ENCODE peak calls at places on chromosomes 11 and 22, in nine cellular contexts. Y is adrenal gland, Z is fibroblast of the aortic adventitia, T is dorsolateral prefrontal cortex, V is endothelial cell, I is fibroblast of lung, Q is fibroblast of pulmonary artery, P is epithelial cell of esophagus, D is H9. M is an unnamed sample.

GRCh38 chr11:69377029-69377952 is 83.3 kb downstream of the MYEOV start:
- DNase-seq in T (no peak), I (no peak), D (no peak), P (peak; percentile 94), Z (no peak), Y (no peak), V (no peak), Q (no peak), M (no peak)

GRCh38 chr11:77379253-77379652 is 77.8 kb upstream of the GDPD4 start:
- DNase-seq in D (no peak), I (peak; percentile 73), Z (no peak), Y (no peak), P (peak; percentile 36), V (no peak), T (no peak), Q (peak; percentile 28), M (no peak)

GRCh38 chr22:27194096-27194748 is 536.8 kb downstream of the MIAT start:
- DNase-seq in Q (no peak), V (no peak), Y (no peak), I (no peak), Z (no peak), D (no peak), P (peak; percentile 70), T (no peak), M (no peak)

GRCh38 chr11:105092255-105093239 is 47.0 kb downstream of the CARD18 start:
- DNase-seq in P (peak; percentile 73), I (peak; percentile 14), Y (no peak), V (no peak), Z (peak; percentile 32), D (no peak), T (no peak), Q (no peak), M (no peak)

GRCh38 chr22:39003165-39003638 is 10.9 kb upstream of the APOBEC3C start:
- DNase-seq in Q (peak; percentile 89), V (peak; percentile 76), P (peak; percentile 84), D (peak; percentile 91), Z (peak; percentile 92), T (peak; percentile 37), Y (peak; percentile 87), I (peak; percentile 82), M (peak; percentile 70)

GRCh38 chr11:76787911-76788596 is 4.9 kb downstream of the TSKU start:
- DNase-seq in V (no peak), T (no peak), Q (peak; percentile 56), D (no peak), P (peak; percentile 85), Z (peak; percentile 64), Y (peak; percentile 44), I (no peak), M (no peak)

GRCh38 chr22:30671071-30671470 is 3.4 kb upstream of the DUSP18 start:
- DNase-seq in D (no peak), Q (no peak), T (no peak), V (no peak), Y (no peak), I (no peak), P (no peak), Z (no peak), M (no peak)

GRCh38 chr22:48209473-48210271 is 1447.2 kb downstream of the TBC1D22A start:
- DNase-seq in V (no peak), D (no peak), Y (no peak), Z (no peak), Q (no peak), I (no peak), P (no peak), T (no peak), M (no peak)

GRCh38 chr11:112302226-112302868 is 41.7 kb upstream of the PLET1 start:
- DNase-seq in V (no peak), I (peak; percentile 23), P (no peak), D (no peak), T (no peak), Z (peak; percentile 52), Y (no peak), Q (peak; percentile 28), M (no peak)

GRCh38 chr11:129247129-129247528 is 55.0 kb upstream of the ARHGAP32 start:
- DNase-seq in I (peak; percentile 85), Q (no peak), Z (peak; percentile 42), Y (peak; percentile 27), D (no peak), P (no peak), T (no peak), V (no peak), M (no peak)

GRCh38 chr11:35267504-35267903 is 128.5 kb downstream of the CD44 start:
- DNase-seq in D (no peak), Z (peak; percentile 67), Y (no peak), V (no peak), I (peak; percentile 90), Q (peak; percentile 49), T (no peak), P (no peak), M (no peak)

GRCh38 chr22:50473088-50473487 is 1.7 kb downstream of the SBF1 start:
- DNase-seq in Y (no peak), P (peak; percentile 42), Z (no peak), V (no peak), T (no peak), D (no peak), Q (no peak), I (no peak), M (no peak)

GRCh38 chr11:112292785-112293407 is 32.2 kb upstream of the PLET1 start:
- DNase-seq in Y (peak; percentile 69), P (peak; percentile 94), Q (peak; percentile 89), Z (peak; percentile 97), V (no peak), D (no peak), T (no peak), I (peak; percentile 96), M (no peak)

GRCh38 chr22:50015451-50016307 is 3.1 kb upstream of the IL17REL start:
- DNase-seq in Q (no peak), Y (no peak), T (no peak), I (no peak), V (no peak), Z (no peak), D (peak; percentile 30), P (no peak), M (no peak)

GRCh38 chr11:35017528-35018342 is 101.3 kb downstream of the PDHX start:
- DNase-seq in V (no peak), T (no peak), Z (no peak), Y (no peak), I (peak; percentile 72), P (no peak), Q (no peak), D (peak; percentile 40), M (no peak)

GRCh38 chr11:72577271-72577681 is 96.9 kb downstream of the PDE2A start:
- DNase-seq in Q (no peak), T (no peak), D (no peak), P (no peak), V (no peak), Y (no peak), Z (no peak), I (no peak), M (no peak)

GRCh38 chr11:13534358-13534757 is 38.6 kb upstream of the PTH start:
- DNase-seq in Q (no peak), T (no peak), V (no peak), Z (no peak), Y (no peak), P (no peak), D (no peak), I (no peak), M (no peak)

GRCh38 chr11:64670975-64671374 is 52.0 kb downstream of the NRXN2 start:
- DNase-seq in P (no peak), D (no peak), V (no peak), Z (no peak), T (no peak), I (no peak), Q (no peak), Y (no peak), M (no peak)

GRCh38 chr11:3950996-3951662 is 95.7 kb downstream of the STIM1 start:
- DNase-seq in Q (peak; percentile 74), P (no peak), Y (no peak), D (no peak), Z (peak; percentile 69), I (peak; percentile 74), V (no peak), T (no peak), M (no peak)

DNA sequence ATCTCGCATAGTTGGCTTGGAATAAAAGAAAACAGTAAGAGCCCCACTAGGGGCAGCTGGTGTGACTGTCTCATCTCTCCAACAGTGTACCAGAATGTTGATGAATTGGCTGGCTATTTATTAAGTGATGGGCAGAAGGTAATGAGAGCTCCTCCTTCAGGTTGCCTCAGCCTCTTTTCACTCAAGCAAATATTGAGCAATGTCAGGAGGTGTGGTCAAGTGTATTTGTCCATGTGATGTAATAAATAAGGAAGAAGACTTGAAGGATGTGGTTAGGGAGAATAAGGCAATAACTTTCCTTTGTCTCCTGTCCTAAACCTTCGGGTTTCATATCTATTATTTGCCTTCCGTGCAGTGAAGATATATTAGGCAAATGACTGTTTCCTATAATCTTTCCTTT is at the start of gene TCN1:
- DNase-seq in P (peak; percentile 84), Q (peak; percentile 35), D (no peak), Y (no peak), I (peak; percentile 8), V (no peak), T (no peak), Z (no peak), M (no peak)
- TF ChIP-seq CTCF in P (peak; percentile 26), Q (no peak), D (no peak), Y (no peak), I (no peak), V (no peak), T (no peak), Z (no peak), M (no peak)

GRCh38 chr22:35719212-35719869 is 1.7 kb downstream of the APOL5 start:
- DNase-seq in D (no peak), T (no peak), Y (no peak), V (no peak), Z (no peak), I (no peak), P (no peak), Q (no peak), M (no peak)
- TF ChIP-seq CTCF in D (peak; percentile 59), T (no peak), Y (no peak), V (no peak), Z (peak; percentile 4), I (no peak), P (no peak), Q (no peak), M (no peak)

GRCh38 chr11:7175007-7175406 is 76.7 kb upstream of the SYT9 start:
- DNase-seq in I (no peak), Z (no peak), Q (no peak), Y (no peak), P (no peak), V (no peak), T (no peak), D (no peak), M (no peak)
- TF ChIP-seq CTCF in I (no peak), Z (no peak), Q (no peak), Y (no peak), P (no peak), V (no peak), T (no peak), D (no peak), M (no peak)

DNA sequence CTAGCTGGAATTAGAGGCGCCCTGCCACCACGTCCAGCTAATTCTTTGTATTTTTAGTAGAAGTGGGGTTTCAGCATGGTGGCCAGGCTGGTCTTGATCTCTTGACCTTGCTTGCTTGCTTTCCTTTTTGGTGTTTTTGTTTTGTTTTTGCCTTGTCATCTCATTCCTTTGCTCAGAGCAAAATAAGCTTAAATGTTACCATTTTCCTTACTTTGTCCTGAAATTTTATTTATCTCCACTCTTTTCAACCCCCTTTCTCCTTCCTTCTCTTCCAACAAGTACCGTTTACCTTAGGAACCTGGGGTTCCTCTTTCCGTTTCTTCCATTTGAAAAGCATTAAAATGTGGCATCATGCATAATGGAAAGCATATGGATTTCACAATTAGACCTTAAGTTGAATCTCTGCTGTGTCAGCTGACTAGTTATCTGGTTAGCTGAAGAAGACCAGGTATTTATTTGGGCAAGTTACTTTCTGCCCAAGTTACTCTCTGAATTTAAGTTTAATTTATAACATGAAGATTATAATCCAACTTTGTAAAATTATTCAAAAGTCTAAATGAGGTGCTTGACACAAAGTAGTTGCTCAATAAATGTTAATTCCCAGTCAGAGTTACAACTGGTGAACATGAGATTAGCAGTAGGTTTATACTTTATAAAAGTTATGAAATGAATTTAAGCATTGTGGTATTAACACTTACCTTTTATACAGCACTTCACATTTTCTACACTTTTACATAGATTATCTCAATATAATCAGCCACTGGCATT is 69.7 kb downstream of the PRMT3 start:
- DNase-seq in Q (no peak), V (no peak), D (no peak), P (no peak), I (no peak), Z (no peak), T (no peak), Y (no peak), M (no peak)
- TF ChIP-seq CTCF in Q (no peak), V (no peak), D (no peak), P (no peak), I (no peak), Z (no peak), T (no peak), Y (no peak), M (no peak)